ENCODE peak calls at places on chromosome 11, in five cellular contexts. X is activated CD8-positive, alpha-beta memory T cell treated with anti-CD3 and anti-CD28 coated beads, Interleukin-2, amount 50 U/mL, for 48 hours; V is NCI-H1436 treated with DMSO at 0.1 percent for 48 hours; N is skeletal muscle cell; M is AG08395. R is an unnamed sample.

GRCh38 chr11:57085604-57086003 is 96.1 kb upstream of the LRRC55 start:
- DNase-seq in X (no peak), V (no peak), N (no peak), M (no peak), R (no peak)

GRCh38 chr11:66480116-66480938 is at the start of gene DPP3:
- DNase-seq in X (peak; percentile 95), V (peak; percentile 77), N (peak; percentile 83), M (peak; percentile 100), R (peak; percentile 86)

GRCh38 chr11:130522284-130522961 is 74.0 kb downstream of the ADAMTS15 start:
- DNase-seq in X (no peak), V (no peak), N (peak; percentile 86), M (peak; percentile 94), R (no peak)

GRCh38 chr11:120332822-120333716 is 3.1 kb upstream of the ARHGEF12 start:
- DNase-seq in X (no peak), V (no peak), N (no peak), M (peak; percentile 52), R (no peak)

GRCh38 chr11:123487157-123487744 is 57.2 kb downstream of the GRAMD1B start:
- DNase-seq in X (no peak), V (no peak), N (no peak), M (no peak), R (no peak)

GRCh38 chr11:2265396-2265795 is 5.0 kb downstream of the ASCL2 start:
- DNase-seq in X (no peak), V (no peak), N (no peak), M (peak; percentile 1), R (no peak)

GRCh38 chr11:69253028-69253427 is 40.9 kb upstream of the MYEOV start:
- DNase-seq in X (no peak), V (no peak), N (no peak), M (peak; percentile 42), R (no peak)

GRCh38 chr11:65872555-65873279 is at the start of gene EFEMP2:
- DNase-seq in X (no peak), V (no peak), N (no peak), M (peak; percentile 54), R (no peak)

GRCh38 chr11:35088676-35089075 is 50.3 kb upstream of the CD44 start:
- DNase-seq in X (no peak), V (no peak), N (no peak), M (peak; percentile 30), R (no peak)

GRCh38 chr11:77407613-77408012 is 66.3 kb downstream of the PAK1 start:
- DNase-seq in X (no peak), V (peak; percentile 31), N (peak; percentile 49), M (peak; percentile 85), R (peak; percentile 53)

GRCh38 chr11:86547727-86548126 is 124.7 kb downstream of the ME3 start:
- DNase-seq in X (no peak), V (no peak), N (no peak), M (no peak), R (no peak)

GRCh38 chr11:48017105-48017874 is 36.9 kb downstream of the PTPRJ start:
- DNase-seq in X (no peak), V (no peak), N (no peak), M (no peak), R (no peak)

GRCh38 chr11:122069946-122070345 is 46.1 kb downstream of the BLID start:
- DNase-seq in X (no peak), V (no peak), N (peak; percentile 60), M (peak; percentile 72), R (peak; percentile 44)

GRCh38 chr11:90705661-90706060 is 482.8 kb upstream of the CHORDC1 start:
- DNase-seq in X (no peak), V (no peak), N (no peak), M (no peak), R (no peak)

GRCh38 chr11:87317441-87317840 is 279.7 kb downstream of the TMEM135 start:
- DNase-seq in X (no peak), V (no peak), N (no peak), M (no peak), R (no peak)

GRCh38 chr11:2653930-2654739 is 45.7 kb downstream of the KCNQ1OT1 start:
- DNase-seq in X (no peak), V (no peak), N (peak; percentile 43), M (peak; percentile 0), R (no peak)

GRCh38 chr11:44950625-44951472 is at the start of gene TP53I11:
- DNase-seq in X (peak; percentile 84), V (no peak), N (no peak), M (peak; percentile 87), R (no peak)

GRCh38 chr11:124724854-124725718 is 14.7 kb upstream of the NRGN start:
- DNase-seq in X (no peak), V (no peak), N (no peak), M (no peak), R (no peak)

GRCh38 chr11:126345759-126346585 is 9.5 kb upstream of the ST3GAL4 start:
- DNase-seq in X (no peak), V (no peak), N (no peak), M (peak; percentile 67), R (no peak)

R was measured in NCI-H2081 treated with DMSO at 0.1 percent for 48 hours.